ENCODE peak calls at places on chromosome 22, in eight cellular contexts. One of them, this sample, is unnamed.

GRCh38 chr22:22687638-22688500 is 43.5 kb downstream of the GGTLC2 start:
- DNase-seq in NCI-H774: peak
- DNase-seq in Panc1: peak
- DNase-seq in T follicular helper cell: no peak
- DNase-seq in adrenal gland: peak
- DNase-seq in T1000: no peak
- DNase-seq in COR-L47: no peak
- DNase-seq in amygdala: no peak
- DNase-seq in this sample: no peak

GRCh38 chr22:47439643-47440265 is 677.3 kb downstream of the TBC1D22A start:
- DNase-seq in NCI-H774: no peak
- DNase-seq in Panc1: no peak
- DNase-seq in T follicular helper cell: no peak
- DNase-seq in adrenal gland: no peak
- DNase-seq in T1000: no peak
- DNase-seq in COR-L47: no peak
- DNase-seq in amygdala: no peak
- DNase-seq in this sample: no peak

GRCh38 chr22:49093192-49093880 is 734.3 kb downstream of the BRD1 start:
- DNase-seq in NCI-H774: peak
- DNase-seq in Panc1: no peak
- DNase-seq in T follicular helper cell: no peak
- DNase-seq in adrenal gland: no peak
- DNase-seq in T1000: no peak
- DNase-seq in COR-L47: peak
- DNase-seq in amygdala: no peak
- DNase-seq in this sample: no peak

GRCh38 chr22:50242406-50242949 is 2.3 kb downstream of the TUBGCP6 start:
- DNase-seq in NCI-H774: no peak
- DNase-seq in Panc1: no peak
- DNase-seq in T follicular helper cell: no peak
- DNase-seq in adrenal gland: no peak
- DNase-seq in T1000: no peak
- DNase-seq in COR-L47: no peak
- DNase-seq in amygdala: no peak
- DNase-seq in this sample: no peak

GRCh38 chr22:35987487-35987886 is 41.1 kb downstream of the RBFOX2 start:
- DNase-seq in NCI-H774: no peak
- DNase-seq in Panc1: no peak
- DNase-seq in T follicular helper cell: no peak
- DNase-seq in adrenal gland: no peak
- DNase-seq in T1000: no peak
- DNase-seq in COR-L47: no peak
- DNase-seq in amygdala: no peak
- DNase-seq in this sample: no peak

GRCh38 chr22:33842421-33843094 is 77.7 kb downstream of the LARGE1 start:
- DNase-seq in NCI-H774: peak
- DNase-seq in Panc1: no peak
- DNase-seq in T follicular helper cell: no peak
- DNase-seq in adrenal gland: no peak
- DNase-seq in T1000: no peak
- DNase-seq in COR-L47: no peak
- DNase-seq in amygdala: no peak
- DNase-seq in this sample: no peak

GRCh38 chr22:25282671-25283561 is 63.5 kb downstream of the CRYBB2 start:
- DNase-seq in NCI-H774: no peak
- DNase-seq in Panc1: no peak
- DNase-seq in T follicular helper cell: no peak
- DNase-seq in adrenal gland: no peak
- DNase-seq in T1000: no peak
- DNase-seq in COR-L47: no peak
- DNase-seq in amygdala: no peak
- DNase-seq in this sample: peak

GRCh38 chr22:29306830-29307657 is 594 bp downstream of the GAS2L1 start:
- DNase-seq in NCI-H774: no peak
- DNase-seq in Panc1: no peak
- DNase-seq in T follicular helper cell: peak
- DNase-seq in adrenal gland: peak
- DNase-seq in T1000: peak
- DNase-seq in COR-L47: peak
- DNase-seq in amygdala: no peak
- DNase-seq in this sample: peak

GRCh38 chr22:47782461-47783075 is 1020.1 kb downstream of the TBC1D22A start:
- DNase-seq in NCI-H774: no peak
- DNase-seq in Panc1: no peak
- DNase-seq in T follicular helper cell: no peak
- DNase-seq in adrenal gland: no peak
- DNase-seq in T1000: no peak
- DNase-seq in COR-L47: no peak
- DNase-seq in amygdala: no peak
- DNase-seq in this sample: no peak

GRCh38 chr22:44536411-44536810 is 38.4 kb upstream of the RTL6 start:
- DNase-seq in NCI-H774: no peak
- DNase-seq in Panc1: no peak
- DNase-seq in T follicular helper cell: no peak
- DNase-seq in adrenal gland: peak
- DNase-seq in T1000: no peak
- DNase-seq in COR-L47: no peak
- DNase-seq in amygdala: no peak
- DNase-seq in this sample: no peak

GRCh38 chr22:28021116-28021997 is 102.3 kb upstream of the PITPNB start:
- DNase-seq in NCI-H774: no peak
- DNase-seq in Panc1: no peak
- DNase-seq in T follicular helper cell: no peak
- DNase-seq in adrenal gland: peak
- DNase-seq in T1000: no peak
- DNase-seq in COR-L47: no peak
- DNase-seq in amygdala: no peak
- DNase-seq in this sample: no peak

GRCh38 chr22:37741312-37741795 is 44.5 kb downstream of the TRIOBP start:
- DNase-seq in NCI-H774: peak
- DNase-seq in Panc1: no peak
- DNase-seq in T follicular helper cell: no peak
- DNase-seq in adrenal gland: peak
- DNase-seq in T1000: no peak
- DNase-seq in COR-L47: no peak
- DNase-seq in amygdala: no peak
- DNase-seq in this sample: no peak

GRCh38 chr22:25083414-25084166 is 116.1 kb upstream of the CRYBB3 start:
- DNase-seq in NCI-H774: no peak
- DNase-seq in Panc1: no peak
- DNase-seq in T follicular helper cell: no peak
- DNase-seq in adrenal gland: no peak
- DNase-seq in T1000: no peak
- DNase-seq in COR-L47: peak
- DNase-seq in amygdala: no peak
- DNase-seq in this sample: no peak

GRCh38 chr22:42180349-42180842 is 49.8 kb upstream of the CYP2D6 start:
- DNase-seq in NCI-H774: no peak
- DNase-seq in Panc1: no peak
- DNase-seq in T follicular helper cell: peak
- DNase-seq in adrenal gland: peak
- DNase-seq in T1000: no peak
- DNase-seq in COR-L47: no peak
- DNase-seq in amygdala: no peak
- DNase-seq in this sample: no peak

GRCh38 chr22:43152355-43153071 is 1.2 kb downstream of the TSPO start:
- DNase-seq in NCI-H774: no peak
- DNase-seq in Panc1: no peak
- DNase-seq in T follicular helper cell: peak
- DNase-seq in adrenal gland: peak
- DNase-seq in T1000: peak
- DNase-seq in COR-L47: peak
- DNase-seq in amygdala: no peak
- DNase-seq in this sample: no peak

GRCh38 chr22:25748704-25749103 is 6.7 kb downstream of the MYO18B start:
- DNase-seq in NCI-H774: no peak
- DNase-seq in Panc1: no peak
- DNase-seq in T follicular helper cell: no peak
- DNase-seq in adrenal gland: no peak
- DNase-seq in T1000: no peak
- DNase-seq in COR-L47: no peak
- DNase-seq in amygdala: no peak
- DNase-seq in this sample: no peak

GRCh38 chr22:42080287-42080686 is 787 bp downstream of the SMDT1 start:
- DNase-seq in NCI-H774: no peak
- DNase-seq in Panc1: no peak
- DNase-seq in T follicular helper cell: no peak
- DNase-seq in adrenal gland: peak
- DNase-seq in T1000: peak
- DNase-seq in COR-L47: peak
- DNase-seq in amygdala: no peak
- DNase-seq in this sample: no peak

GRCh38 chr22:29803190-29803589 is 34.9 kb downstream of the ASCC2 start:
- DNase-seq in NCI-H774: no peak
- DNase-seq in Panc1: no peak
- DNase-seq in T follicular helper cell: no peak
- DNase-seq in adrenal gland: no peak
- DNase-seq in T1000: no peak
- DNase-seq in COR-L47: no peak
- DNase-seq in amygdala: no peak
- DNase-seq in this sample: no peak

GRCh38 chr22:50141462-50141861 is 29.1 kb upstream of the PANX2 start:
- DNase-seq in NCI-H774: peak
- DNase-seq in Panc1: no peak
- DNase-seq in T follicular helper cell: no peak
- DNase-seq in adrenal gland: no peak
- DNase-seq in T1000: no peak
- DNase-seq in COR-L47: no peak
- DNase-seq in amygdala: no peak
- DNase-seq in this sample: no peak

GRCh38 chr22:32801436-32802290 is at the start of gene TIMP3:
- DNase-seq in NCI-H774: no peak
- DNase-seq in Panc1: no peak
- DNase-seq in T follicular helper cell: no peak
- DNase-seq in adrenal gland: peak
- DNase-seq in T1000: peak
- DNase-seq in COR-L47: no peak
- DNase-seq in amygdala: no peak
- DNase-seq in this sample: no peak

GRCh38 chr22:49712195-49712791 is 115.4 kb downstream of the BRD1 start:
- DNase-seq in NCI-H774: no peak
- DNase-seq in Panc1: no peak
- DNase-seq in T follicular helper cell: no peak
- DNase-seq in adrenal gland: no peak
- DNase-seq in T1000: no peak
- DNase-seq in COR-L47: no peak
- DNase-seq in amygdala: no peak
- DNase-seq in this sample: no peak

GRCh38 chr22:44365832-44366231 is 53.1 kb upstream of the SHISAL1 start:
- DNase-seq in NCI-H774: no peak
- DNase-seq in Panc1: no peak
- DNase-seq in T follicular helper cell: no peak
- DNase-seq in adrenal gland: no peak
- DNase-seq in T1000: no peak
- DNase-seq in COR-L47: no peak
- DNase-seq in amygdala: no peak
- DNase-seq in this sample: no peak

GRCh38 chr22:19970479-19971275 is 29.1 kb upstream of the TXNRD2 start:
- DNase-seq in NCI-H774: no peak
- DNase-seq in Panc1: no peak
- DNase-seq in T follicular helper cell: peak
- DNase-seq in adrenal gland: peak
- DNase-seq in T1000: peak
- DNase-seq in COR-L47: peak
- DNase-seq in amygdala: no peak
- DNase-seq in this sample: peak

GRCh38 chr22:35484651-35485372 is 55.8 kb upstream of the RASD2 start:
- DNase-seq in NCI-H774: no peak
- DNase-seq in Panc1: no peak
- DNase-seq in T follicular helper cell: no peak
- DNase-seq in adrenal gland: no peak
- DNase-seq in T1000: no peak
- DNase-seq in COR-L47: no peak
- DNase-seq in amygdala: no peak
- DNase-seq in this sample: no peak

This sample was measured in iPS DF 6.9.